ENCODE peak calls at places on chromosomes 3 and 15, in seven cellular contexts. Z is SW480; Q is COR-L47; G is stimulated activated CD4-positive, alpha-beta T cell treated with anti-CD3 and anti-CD28 coated beads, Interleukin-1b, Interleukin-23, amount 100 ng/mL, for 48 hours; R is fibroblast of lung; S is naive B cell; I is cardiac fibroblast. D is an unnamed sample.

GRCh38 chr3:123096701-123097100 is 29.9 kb downstream of the PDIA5 start:
- DNase-seq in Z (no peak), Q (no peak), G (no peak), R (peak), S (no peak), I (peak), D (peak)

GRCh38 chr3:66047321-66048050 is 8.8 kb upstream of the MAGI1 start:
- DNase-seq in Z (no peak), Q (no peak), G (no peak), R (peak), S (no peak), I (peak), D (peak)

GRCh38 chr3:150081084-150081483 is 110.4 kb upstream of the PFN2 start:
- DNase-seq in Z (no peak), Q (no peak), G (no peak), R (peak), S (no peak), I (peak), D (peak)

GRCh38 chr3:79367066-79367465 is 400.7 kb downstream of the ROBO1 start:
- DNase-seq in Z (no peak), Q (no peak), G (no peak), R (peak), S (no peak), I (peak), D (peak)

GRCh38 chr3:72582211-72582878 is 265.9 kb downstream of the SHQ1 start:
- DNase-seq in Z (no peak), Q (no peak), G (no peak), R (no peak), S (peak), I (no peak), D (no peak)

GRCh38 chr3:157981819-157982218 is 124.4 kb downstream of the SHOX2 start:
- DNase-seq in Z (peak), Q (no peak), G (no peak), R (no peak), S (no peak), I (no peak), D (peak)

GRCh38 chr3:87354399-87354798 is 78.0 kb upstream of the POU1F1 start:
- DNase-seq in Z (no peak), Q (no peak), G (no peak), R (peak), S (no peak), I (no peak), D (no peak)

GRCh38 chr15:39672666-39673065 is 91.8 kb downstream of the THBS1 start:
- DNase-seq in Z (no peak), Q (no peak), G (no peak), R (no peak), S (no peak), I (no peak), D (no peak)

GRCh38 chr3:196163687-196164493 is 47.3 kb downstream of the ZDHHC19 start:
- DNase-seq in Z (peak), Q (no peak), G (no peak), R (no peak), S (no peak), I (peak), D (no peak)

GRCh38 chr3:57164217-57164605 is 942 bp downstream of the IL17RD start:
- DNase-seq in Z (peak), Q (no peak), G (no peak), R (peak), S (no peak), I (peak), D (no peak)

GRCh38 chr3:141352262-141352984 is 15.9 kb upstream of the ZBTB38 start:
- DNase-seq in Z (no peak), Q (no peak), G (no peak), R (no peak), S (no peak), I (no peak), D (no peak)

GRCh38 chr3:187295635-187296034 is 4.1 kb upstream of the MASP1 start:
- DNase-seq in Z (no peak), Q (no peak), G (no peak), R (peak), S (no peak), I (peak), D (no peak)

GRCh38 chr3:198080521-198081384 is 120.7 kb downstream of the LMLN start:
- DNase-seq in Z (peak), Q (peak), G (peak), R (peak), S (peak), I (peak), D (peak)